ENCODE peak calls at places on chromosomes 4 and X, in nine cellular contexts. One of them, this sample, is unnamed.
A peak's percentile ranks its signal among the peaks of the same experiment; 100 is the strongest.

GRCh38 chrX:15873566-15873965 is 19.0 kb upstream of the AP1S2 start:
- DNase-seq in body of pancreas: no peak
- DNase-seq in tibial artery: no peak
- DNase-seq in osteoblast: peak; percentile 47
- DNase-seq in stomach: no peak
- DNase-seq in colonic mucosa: no peak
- DNase-seq in lower lobe of right lung: no peak
- DNase-seq in brain microvascular endothelial cell: no peak
- DNase-seq in MM.1S: no peak
- DNase-seq in this sample: no peak

GRCh38 chrX:12955882-12956703 is 18.8 kb upstream of the TMSB4X start:
- DNase-seq in lower lobe of right lung: peak; percentile 79
- DNase-seq in MM.1S: peak; percentile 66
- DNase-seq in colonic mucosa: peak; percentile 68
- DNase-seq in body of pancreas: peak; percentile 53
- DNase-seq in osteoblast: peak; percentile 86
- DNase-seq in stomach: peak; percentile 63
- DNase-seq in tibial artery: peak; percentile 71
- DNase-seq in brain microvascular endothelial cell: peak; percentile 73
- DNase-seq in this sample: peak; percentile 71

GRCh38 chrX:7060444-7060843 is 87.1 kb upstream of the STS start:
- DNase-seq in stomach: no peak
- DNase-seq in body of pancreas: no peak
- DNase-seq in osteoblast: no peak
- DNase-seq in colonic mucosa: no peak
- DNase-seq in MM.1S: no peak
- DNase-seq in tibial artery: no peak
- DNase-seq in brain microvascular endothelial cell: no peak
- DNase-seq in lower lobe of right lung: no peak
- DNase-seq in this sample: no peak

GRCh38 chr4:11002961-11003360 is 318.4 kb upstream of the CLNK start:
- DNase-seq in tibial artery: no peak
- DNase-seq in stomach: no peak
- DNase-seq in colonic mucosa: no peak
- DNase-seq in MM.1S: no peak
- DNase-seq in lower lobe of right lung: no peak
- DNase-seq in body of pancreas: no peak
- DNase-seq in brain microvascular endothelial cell: no peak
- DNase-seq in osteoblast: no peak
- DNase-seq in this sample: no peak

GRCh38 chrX:37361596-37361995 is 12.4 kb downstream of the PRRG1 start:
- DNase-seq in body of pancreas: no peak
- DNase-seq in tibial artery: no peak
- DNase-seq in osteoblast: peak; percentile 32
- DNase-seq in colonic mucosa: no peak
- DNase-seq in lower lobe of right lung: no peak
- DNase-seq in brain microvascular endothelial cell: no peak
- DNase-seq in stomach: no peak
- DNase-seq in MM.1S: no peak
- DNase-seq in this sample: no peak

GRCh38 chr4:102759835-102760644 is 728 bp downstream of the MANBA start:
- DNase-seq in osteoblast: peak; percentile 68
- DNase-seq in MM.1S: no peak
- DNase-seq in stomach: peak; percentile 27
- DNase-seq in body of pancreas: no peak
- DNase-seq in lower lobe of right lung: no peak
- DNase-seq in colonic mucosa: peak; percentile 35
- DNase-seq in brain microvascular endothelial cell: peak; percentile 67
- DNase-seq in tibial artery: peak; percentile 81
- DNase-seq in this sample: no peak

GRCh38 chrX:84223261-84223660 is 35.3 kb upstream of the RPS6KA6 start:
- DNase-seq in MM.1S: no peak
- DNase-seq in tibial artery: no peak
- DNase-seq in lower lobe of right lung: no peak
- DNase-seq in stomach: no peak
- DNase-seq in colonic mucosa: no peak
- DNase-seq in body of pancreas: no peak
- DNase-seq in brain microvascular endothelial cell: no peak
- DNase-seq in osteoblast: no peak
- DNase-seq in this sample: no peak

GRCh38 chr4:122996350-122996749 is 74.0 kb upstream of the NUDT6 start:
- DNase-seq in colonic mucosa: no peak
- DNase-seq in lower lobe of right lung: no peak
- DNase-seq in brain microvascular endothelial cell: no peak
- DNase-seq in osteoblast: no peak
- DNase-seq in tibial artery: no peak
- DNase-seq in MM.1S: no peak
- DNase-seq in body of pancreas: no peak
- DNase-seq in stomach: no peak
- DNase-seq in this sample: no peak

GRCh38 chr4:145019346-145019745 is 78.7 kb downstream of the ANAPC10 start:
- DNase-seq in stomach: no peak
- DNase-seq in brain microvascular endothelial cell: no peak
- DNase-seq in tibial artery: no peak
- DNase-seq in body of pancreas: no peak
- DNase-seq in MM.1S: peak; percentile 59
- DNase-seq in osteoblast: no peak
- DNase-seq in colonic mucosa: no peak
- DNase-seq in lower lobe of right lung: no peak
- DNase-seq in this sample: no peak

GRCh38 chr4:139785356-139785755 is 119.7 kb downstream of the MGST2 start:
- DNase-seq in MM.1S: no peak
- DNase-seq in tibial artery: no peak
- DNase-seq in body of pancreas: no peak
- DNase-seq in osteoblast: no peak
- DNase-seq in lower lobe of right lung: no peak
- DNase-seq in stomach: no peak
- DNase-seq in colonic mucosa: no peak
- DNase-seq in brain microvascular endothelial cell: no peak
- DNase-seq in this sample: no peak

GRCh38 chr4:141654098-141654497 is 17.7 kb downstream of the IL15 start:
- DNase-seq in body of pancreas: peak; percentile 28
- DNase-seq in stomach: no peak
- DNase-seq in brain microvascular endothelial cell: no peak
- DNase-seq in lower lobe of right lung: peak; percentile 43
- DNase-seq in tibial artery: no peak
- DNase-seq in colonic mucosa: peak; percentile 54
- DNase-seq in osteoblast: peak; percentile 13
- DNase-seq in MM.1S: no peak
- DNase-seq in this sample: peak; percentile 50

GRCh38 chrX:48741834-48742233 is 19.7 kb upstream of the GLOD5 start:
- DNase-seq in brain microvascular endothelial cell: no peak
- DNase-seq in colonic mucosa: no peak
- DNase-seq in lower lobe of right lung: no peak
- DNase-seq in body of pancreas: no peak
- DNase-seq in tibial artery: no peak
- DNase-seq in stomach: no peak
- DNase-seq in osteoblast: no peak
- DNase-seq in MM.1S: no peak
- DNase-seq in this sample: no peak

GRCh38 chrX:48737940-48738339 is 23.6 kb upstream of the GLOD5 start:
- DNase-seq in MM.1S: no peak
- DNase-seq in body of pancreas: no peak
- DNase-seq in stomach: no peak
- DNase-seq in colonic mucosa: no peak
- DNase-seq in lower lobe of right lung: no peak
- DNase-seq in brain microvascular endothelial cell: no peak
- DNase-seq in tibial artery: no peak
- DNase-seq in osteoblast: no peak
- DNase-seq in this sample: no peak

GRCh38 chrX:48736303-48736702 is 25.2 kb upstream of the GLOD5 start:
- DNase-seq in body of pancreas: no peak
- DNase-seq in osteoblast: no peak
- DNase-seq in MM.1S: no peak
- DNase-seq in tibial artery: no peak
- DNase-seq in lower lobe of right lung: no peak
- DNase-seq in stomach: no peak
- DNase-seq in brain microvascular endothelial cell: no peak
- DNase-seq in colonic mucosa: no peak
- DNase-seq in this sample: no peak

GRCh38 chrX:48737213-48737938 is 24.2 kb upstream of the GLOD5 start:
- DNase-seq in body of pancreas: peak; percentile 95
- DNase-seq in tibial artery: peak; percentile 94
- DNase-seq in osteoblast: peak; percentile 93
- DNase-seq in colonic mucosa: peak; percentile 90
- DNase-seq in brain microvascular endothelial cell: peak; percentile 94
- DNase-seq in stomach: peak; percentile 89
- DNase-seq in MM.1S: peak; percentile 96
- DNase-seq in lower lobe of right lung: peak; percentile 93
- DNase-seq in this sample: peak; percentile 86

GRCh38 chrX:48736878-48737212 is 24.7 kb upstream of the GLOD5 start:
- DNase-seq in colonic mucosa: no peak
- DNase-seq in brain microvascular endothelial cell: no peak
- DNase-seq in body of pancreas: no peak
- DNase-seq in stomach: no peak
- DNase-seq in osteoblast: no peak
- DNase-seq in MM.1S: no peak
- DNase-seq in tibial artery: no peak
- DNase-seq in lower lobe of right lung: no peak
- DNase-seq in this sample: no peak
- H3K27ac ChIP-seq in colonic mucosa: no peak overlapping the region
- H3K27ac ChIP-seq in brain microvascular endothelial cell: no peak overlapping the region
- H3K27ac ChIP-seq in body of pancreas: no peak overlapping the region
- H3K27ac ChIP-seq in stomach: peak overlapping the region; percentile 92
- H3K27ac ChIP-seq in osteoblast: peak overlapping the region; percentile 33
- H3K27ac ChIP-seq in MM.1S: no peak overlapping the region
- H3K27ac ChIP-seq in tibial artery: no peak overlapping the region
- H3K27ac ChIP-seq in lower lobe of right lung: peak overlapping the region; percentile 89
- H3K27ac ChIP-seq in this sample: no peak overlapping the region

GRCh38 chr4:173584506-173584905 is 54.5 kb upstream of the HAND2 start:
- DNase-seq in stomach: no peak
- DNase-seq in body of pancreas: no peak
- DNase-seq in tibial artery: no peak
- DNase-seq in MM.1S: no peak
- DNase-seq in osteoblast: no peak
- DNase-seq in brain microvascular endothelial cell: no peak
- DNase-seq in colonic mucosa: no peak
- DNase-seq in lower lobe of right lung: no peak
- DNase-seq in this sample: no peak

GRCh38 chr4:173591760-173592159 is 61.7 kb upstream of the HAND2 start:
- DNase-seq in body of pancreas: no peak
- DNase-seq in osteoblast: no peak
- DNase-seq in lower lobe of right lung: no peak
- DNase-seq in colonic mucosa: no peak
- DNase-seq in MM.1S: no peak
- DNase-seq in stomach: no peak
- DNase-seq in tibial artery: no peak
- DNase-seq in brain microvascular endothelial cell: no peak
- DNase-seq in this sample: no peak

GRCh38 chr4:173590697-173591096 is 60.7 kb upstream of the HAND2 start:
- DNase-seq in osteoblast: no peak
- DNase-seq in lower lobe of right lung: no peak
- DNase-seq in tibial artery: peak; percentile 83
- DNase-seq in stomach: no peak
- DNase-seq in MM.1S: no peak
- DNase-seq in colonic mucosa: no peak
- DNase-seq in brain microvascular endothelial cell: no peak
- DNase-seq in body of pancreas: no peak
- DNase-seq in this sample: no peak

GRCh38 chr4:173585876-173586572 is 56.0 kb upstream of the HAND2 start:
- DNase-seq in lower lobe of right lung: no peak
- DNase-seq in osteoblast: no peak
- DNase-seq in brain microvascular endothelial cell: no peak
- DNase-seq in body of pancreas: no peak
- DNase-seq in tibial artery: no peak
- DNase-seq in colonic mucosa: no peak
- DNase-seq in stomach: no peak
- DNase-seq in MM.1S: no peak
- DNase-seq in this sample: no peak
- H3K27ac ChIP-seq in lower lobe of right lung: no peak overlapping the region
- H3K27ac ChIP-seq in osteoblast: no peak overlapping the region
- H3K27ac ChIP-seq in brain microvascular endothelial cell: no peak overlapping the region
- H3K27ac ChIP-seq in body of pancreas: no peak overlapping the region
- H3K27ac ChIP-seq in tibial artery: peak overlapping the region; percentile 2
- H3K27ac ChIP-seq in colonic mucosa: no peak overlapping the region
- H3K27ac ChIP-seq in stomach: no peak overlapping the region
- H3K27ac ChIP-seq in MM.1S: no peak overlapping the region
- H3K27ac ChIP-seq in this sample: no peak overlapping the region

GRCh38 chr4:24644983-24645764 is 60.8 kb upstream of the DHX15 start:
- DNase-seq in stomach: no peak
- DNase-seq in tibial artery: no peak
- DNase-seq in body of pancreas: no peak
- DNase-seq in lower lobe of right lung: no peak
- DNase-seq in brain microvascular endothelial cell: no peak
- DNase-seq in colonic mucosa: peak; percentile 17
- DNase-seq in MM.1S: no peak
- DNase-seq in osteoblast: no peak
- DNase-seq in this sample: no peak
- H3K27ac ChIP-seq in stomach: no peak overlapping the region
- H3K27ac ChIP-seq in tibial artery: no peak overlapping the region
- H3K27ac ChIP-seq in body of pancreas: no peak overlapping the region
- H3K27ac ChIP-seq in lower lobe of right lung: no peak overlapping the region
- H3K27ac ChIP-seq in brain microvascular endothelial cell: no peak overlapping the region
- H3K27ac ChIP-seq in colonic mucosa: no peak overlapping the region
- H3K27ac ChIP-seq in MM.1S: no peak overlapping the region
- H3K27ac ChIP-seq in osteoblast: no peak overlapping the region
- H3K27ac ChIP-seq in this sample: no peak overlapping the region

GRCh38 chr4:153222162-153222789 is 18.0 kb downstream of the TRIM2 start:
- DNase-seq in lower lobe of right lung: no peak
- DNase-seq in stomach: peak; percentile 64
- DNase-seq in tibial artery: peak; percentile 80
- DNase-seq in brain microvascular endothelial cell: peak; percentile 75
- DNase-seq in osteoblast: peak; percentile 96
- DNase-seq in body of pancreas: peak; percentile 43
- DNase-seq in MM.1S: peak; percentile 34
- DNase-seq in colonic mucosa: peak; percentile 77
- DNase-seq in this sample: peak; percentile 81

GRCh38 chr4:153222790-153223417 is 18.7 kb downstream of the TRIM2 start:
- DNase-seq in colonic mucosa: peak; percentile 46
- DNase-seq in brain microvascular endothelial cell: no peak
- DNase-seq in tibial artery: peak; percentile 79
- DNase-seq in lower lobe of right lung: peak; percentile 68
- DNase-seq in MM.1S: peak; percentile 54
- DNase-seq in osteoblast: peak; percentile 76
- DNase-seq in body of pancreas: peak; percentile 60
- DNase-seq in stomach: peak; percentile 62
- DNase-seq in this sample: peak; percentile 76

GRCh38 chr4:153224474-153224873 is 20.2 kb downstream of the TRIM2 start:
- DNase-seq in lower lobe of right lung: no peak
- DNase-seq in brain microvascular endothelial cell: no peak
- DNase-seq in tibial artery: no peak
- DNase-seq in stomach: no peak
- DNase-seq in body of pancreas: no peak
- DNase-seq in osteoblast: no peak
- DNase-seq in colonic mucosa: no peak
- DNase-seq in MM.1S: no peak
- DNase-seq in this sample: no peak

GRCh38 chr4:153223935-153224334 is 19.7 kb downstream of the TRIM2 start:
- DNase-seq in lower lobe of right lung: no peak
- DNase-seq in tibial artery: no peak
- DNase-seq in osteoblast: no peak
- DNase-seq in MM.1S: no peak
- DNase-seq in brain microvascular endothelial cell: no peak
- DNase-seq in colonic mucosa: no peak
- DNase-seq in stomach: no peak
- DNase-seq in body of pancreas: no peak
- DNase-seq in this sample: peak; percentile 21

DNA sequence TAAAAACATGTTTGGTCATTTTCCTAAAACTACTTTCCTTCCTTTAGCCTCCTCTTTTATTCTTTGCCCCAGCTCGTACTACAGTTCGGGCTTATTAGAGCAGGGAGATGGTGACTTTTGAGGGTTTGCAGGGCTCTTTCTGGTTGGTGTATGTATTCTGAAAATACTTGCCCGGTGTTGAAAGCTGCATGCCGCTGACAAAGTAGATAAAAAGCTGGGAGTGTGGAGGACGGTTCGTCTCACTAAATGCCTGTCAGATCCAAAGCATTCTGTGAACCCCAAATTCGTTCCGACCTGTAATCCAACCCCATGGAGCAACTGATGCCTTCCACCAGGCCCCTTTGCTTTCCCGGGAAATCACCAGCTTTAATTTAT is 19.2 kb downstream of the TRIM2 start:
- DNase-seq in body of pancreas: no peak
- DNase-seq in tibial artery: no peak
- DNase-seq in lower lobe of right lung: no peak
- DNase-seq in MM.1S: no peak
- DNase-seq in colonic mucosa: no peak
- DNase-seq in stomach: no peak
- DNase-seq in osteoblast: no peak
- DNase-seq in brain microvascular endothelial cell: no peak
- DNase-seq in this sample: no peak
- H3K27ac ChIP-seq in body of pancreas: peak overlapping the region; percentile 79
- H3K27ac ChIP-seq in tibial artery: peak overlapping the region; percentile 96
- H3K27ac ChIP-seq in lower lobe of right lung: peak overlapping the region; percentile 85
- H3K27ac ChIP-seq in MM.1S: no peak overlapping the region
- H3K27ac ChIP-seq in colonic mucosa: peak overlapping the region; percentile 88
- H3K27ac ChIP-seq in stomach: peak overlapping the region; percentile 92
- H3K27ac ChIP-seq in osteoblast: peak overlapping the region; percentile 83
- H3K27ac ChIP-seq in brain microvascular endothelial cell: peak overlapping the region; percentile 63
- H3K27ac ChIP-seq in this sample: peak overlapping the region; percentile 75

This sample was measured in SJSA1.